ENCODE peak calls at places on chromosomes 7 and 10, in ten cellular contexts. One of them, this sample, is unnamed.

GRCh38 chr10:59181668-59182067 is 5.2 kb downstream of the PHYHIPL start:
- DNase-seq in stimulated activated CD4-positive, alpha-beta T cell treated with anti-CD3 and anti-CD28 coated beads, TNF-alpha, amount 100 ng/mL, for 48 hours: no peak
- DNase-seq in transverse colon: no peak
- DNase-seq in activated T-cell treated with anti-CD3 and anti-CD28 coated beads, Interleukin-2, amount 50 U/mL, for 48 hours: no peak
- DNase-seq in fibroblast of lung: peak
- DNase-seq in HS-5: peak
- DNase-seq in GM20000: peak
- DNase-seq in NCI-H2081: peak
- DNase-seq in NCI-H1105 treated with DMSO at 0.1 percent for 48 hours: peak
- DNase-seq in GF-D8: no peak
- DNase-seq in this sample: peak

GRCh38 chr10:31581741-31582323 is 262.8 kb downstream of the ZEB1 start:
- DNase-seq in stimulated activated CD4-positive, alpha-beta T cell treated with anti-CD3 and anti-CD28 coated beads, TNF-alpha, amount 100 ng/mL, for 48 hours: no peak
- DNase-seq in transverse colon: no peak
- DNase-seq in activated T-cell treated with anti-CD3 and anti-CD28 coated beads, Interleukin-2, amount 50 U/mL, for 48 hours: no peak
- DNase-seq in fibroblast of lung: no peak
- DNase-seq in HS-5: no peak
- DNase-seq in GM20000: peak
- DNase-seq in NCI-H2081: no peak
- DNase-seq in NCI-H1105 treated with DMSO at 0.1 percent for 48 hours: no peak
- DNase-seq in GF-D8: peak
- DNase-seq in this sample: no peak

GRCh38 chr10:20853276-20853675 is 43.8 kb downstream of the NEBL start:
- DNase-seq in stimulated activated CD4-positive, alpha-beta T cell treated with anti-CD3 and anti-CD28 coated beads, TNF-alpha, amount 100 ng/mL, for 48 hours: no peak
- DNase-seq in transverse colon: no peak
- DNase-seq in activated T-cell treated with anti-CD3 and anti-CD28 coated beads, Interleukin-2, amount 50 U/mL, for 48 hours: no peak
- DNase-seq in fibroblast of lung: no peak
- DNase-seq in HS-5: no peak
- DNase-seq in GM20000: no peak
- DNase-seq in NCI-H2081: no peak
- DNase-seq in NCI-H1105 treated with DMSO at 0.1 percent for 48 hours: no peak
- DNase-seq in GF-D8: no peak
- DNase-seq in this sample: no peak

GRCh38 chr10:3907514-3907913 is 122.5 kb upstream of the KLF6 start:
- DNase-seq in stimulated activated CD4-positive, alpha-beta T cell treated with anti-CD3 and anti-CD28 coated beads, TNF-alpha, amount 100 ng/mL, for 48 hours: no peak
- DNase-seq in transverse colon: no peak
- DNase-seq in activated T-cell treated with anti-CD3 and anti-CD28 coated beads, Interleukin-2, amount 50 U/mL, for 48 hours: no peak
- DNase-seq in fibroblast of lung: peak
- DNase-seq in HS-5: no peak
- DNase-seq in GM20000: no peak
- DNase-seq in NCI-H2081: no peak
- DNase-seq in NCI-H1105 treated with DMSO at 0.1 percent for 48 hours: no peak
- DNase-seq in GF-D8: no peak
- DNase-seq in this sample: no peak

GRCh38 chr10:7605565-7606295 is 61.0 kb downstream of the ITIH5 start:
- DNase-seq in stimulated activated CD4-positive, alpha-beta T cell treated with anti-CD3 and anti-CD28 coated beads, TNF-alpha, amount 100 ng/mL, for 48 hours: no peak
- DNase-seq in transverse colon: no peak
- DNase-seq in activated T-cell treated with anti-CD3 and anti-CD28 coated beads, Interleukin-2, amount 50 U/mL, for 48 hours: no peak
- DNase-seq in fibroblast of lung: no peak
- DNase-seq in HS-5: no peak
- DNase-seq in GM20000: no peak
- DNase-seq in NCI-H2081: no peak
- DNase-seq in NCI-H1105 treated with DMSO at 0.1 percent for 48 hours: no peak
- DNase-seq in GF-D8: no peak
- DNase-seq in this sample: no peak

GRCh38 chr10:102645388-102645740 is 1.1 kb downstream of the TRIM8 start:
- DNase-seq in stimulated activated CD4-positive, alpha-beta T cell treated with anti-CD3 and anti-CD28 coated beads, TNF-alpha, amount 100 ng/mL, for 48 hours: no peak
- DNase-seq in transverse colon: peak
- DNase-seq in activated T-cell treated with anti-CD3 and anti-CD28 coated beads, Interleukin-2, amount 50 U/mL, for 48 hours: no peak
- DNase-seq in fibroblast of lung: peak
- DNase-seq in HS-5: peak
- DNase-seq in GM20000: no peak
- DNase-seq in NCI-H2081: peak
- DNase-seq in NCI-H1105 treated with DMSO at 0.1 percent for 48 hours: peak
- DNase-seq in GF-D8: no peak
- DNase-seq in this sample: no peak

GRCh38 chr7:29866490-29866930 is 60.2 kb downstream of the WIPF3 start:
- DNase-seq in stimulated activated CD4-positive, alpha-beta T cell treated with anti-CD3 and anti-CD28 coated beads, TNF-alpha, amount 100 ng/mL, for 48 hours: no peak
- DNase-seq in transverse colon: no peak
- DNase-seq in activated T-cell treated with anti-CD3 and anti-CD28 coated beads, Interleukin-2, amount 50 U/mL, for 48 hours: no peak
- DNase-seq in fibroblast of lung: peak
- DNase-seq in HS-5: no peak
- DNase-seq in GM20000: no peak
- DNase-seq in NCI-H2081: peak
- DNase-seq in NCI-H1105 treated with DMSO at 0.1 percent for 48 hours: no peak
- DNase-seq in GF-D8: peak
- DNase-seq in this sample: no peak

GRCh38 chr7:44320141-44320540 is 5.3 kb downstream of the CAMK2B start:
- DNase-seq in stimulated activated CD4-positive, alpha-beta T cell treated with anti-CD3 and anti-CD28 coated beads, TNF-alpha, amount 100 ng/mL, for 48 hours: no peak
- DNase-seq in transverse colon: no peak
- DNase-seq in activated T-cell treated with anti-CD3 and anti-CD28 coated beads, Interleukin-2, amount 50 U/mL, for 48 hours: no peak
- DNase-seq in fibroblast of lung: no peak
- DNase-seq in HS-5: no peak
- DNase-seq in GM20000: no peak
- DNase-seq in NCI-H2081: no peak
- DNase-seq in NCI-H1105 treated with DMSO at 0.1 percent for 48 hours: no peak
- DNase-seq in GF-D8: no peak
- DNase-seq in this sample: no peak

GRCh38 chr7:1274876-1275684 is 42.4 kb downstream of the UNCX start:
- DNase-seq in stimulated activated CD4-positive, alpha-beta T cell treated with anti-CD3 and anti-CD28 coated beads, TNF-alpha, amount 100 ng/mL, for 48 hours: no peak
- DNase-seq in transverse colon: no peak
- DNase-seq in activated T-cell treated with anti-CD3 and anti-CD28 coated beads, Interleukin-2, amount 50 U/mL, for 48 hours: no peak
- DNase-seq in fibroblast of lung: no peak
- DNase-seq in HS-5: no peak
- DNase-seq in GM20000: no peak
- DNase-seq in NCI-H2081: no peak
- DNase-seq in NCI-H1105 treated with DMSO at 0.1 percent for 48 hours: no peak
- DNase-seq in GF-D8: no peak
- DNase-seq in this sample: no peak

GRCh38 chr7:17696422-17696821 is 243.9 kb downstream of the SNX13 start:
- DNase-seq in stimulated activated CD4-positive, alpha-beta T cell treated with anti-CD3 and anti-CD28 coated beads, TNF-alpha, amount 100 ng/mL, for 48 hours: no peak
- DNase-seq in transverse colon: peak
- DNase-seq in activated T-cell treated with anti-CD3 and anti-CD28 coated beads, Interleukin-2, amount 50 U/mL, for 48 hours: no peak
- DNase-seq in fibroblast of lung: peak
- DNase-seq in HS-5: peak
- DNase-seq in GM20000: no peak
- DNase-seq in NCI-H2081: no peak
- DNase-seq in NCI-H1105 treated with DMSO at 0.1 percent for 48 hours: no peak
- DNase-seq in GF-D8: no peak
- DNase-seq in this sample: peak

GRCh38 chr7:69105092-69105491 is 493.2 kb upstream of the AUTS2 start:
- DNase-seq in stimulated activated CD4-positive, alpha-beta T cell treated with anti-CD3 and anti-CD28 coated beads, TNF-alpha, amount 100 ng/mL, for 48 hours: no peak
- DNase-seq in transverse colon: no peak
- DNase-seq in activated T-cell treated with anti-CD3 and anti-CD28 coated beads, Interleukin-2, amount 50 U/mL, for 48 hours: no peak
- DNase-seq in fibroblast of lung: peak
- DNase-seq in HS-5: no peak
- DNase-seq in GM20000: no peak
- DNase-seq in NCI-H2081: no peak
- DNase-seq in NCI-H1105 treated with DMSO at 0.1 percent for 48 hours: no peak
- DNase-seq in GF-D8: no peak
- DNase-seq in this sample: peak

GRCh38 chr7:23347007-23347681 is 48.0 kb downstream of the MALSU1 start:
- DNase-seq in stimulated activated CD4-positive, alpha-beta T cell treated with anti-CD3 and anti-CD28 coated beads, TNF-alpha, amount 100 ng/mL, for 48 hours: no peak
- DNase-seq in transverse colon: no peak
- DNase-seq in activated T-cell treated with anti-CD3 and anti-CD28 coated beads, Interleukin-2, amount 50 U/mL, for 48 hours: no peak
- DNase-seq in fibroblast of lung: peak
- DNase-seq in HS-5: no peak
- DNase-seq in GM20000: no peak
- DNase-seq in NCI-H2081: no peak
- DNase-seq in NCI-H1105 treated with DMSO at 0.1 percent for 48 hours: no peak
- DNase-seq in GF-D8: no peak
- DNase-seq in this sample: no peak

GRCh38 chr10:75977146-75977545 is 545.7 kb downstream of the LRMDA start:
- DNase-seq in stimulated activated CD4-positive, alpha-beta T cell treated with anti-CD3 and anti-CD28 coated beads, TNF-alpha, amount 100 ng/mL, for 48 hours: no peak
- DNase-seq in transverse colon: no peak
- DNase-seq in activated T-cell treated with anti-CD3 and anti-CD28 coated beads, Interleukin-2, amount 50 U/mL, for 48 hours: no peak
- DNase-seq in fibroblast of lung: no peak
- DNase-seq in HS-5: no peak
- DNase-seq in GM20000: no peak
- DNase-seq in NCI-H2081: peak
- DNase-seq in NCI-H1105 treated with DMSO at 0.1 percent for 48 hours: peak
- DNase-seq in GF-D8: no peak
- DNase-seq in this sample: no peak

GRCh38 chr10:132292972-132293415 is 14.8 kb downstream of the STK32C start:
- DNase-seq in stimulated activated CD4-positive, alpha-beta T cell treated with anti-CD3 and anti-CD28 coated beads, TNF-alpha, amount 100 ng/mL, for 48 hours: no peak
- DNase-seq in transverse colon: peak
- DNase-seq in activated T-cell treated with anti-CD3 and anti-CD28 coated beads, Interleukin-2, amount 50 U/mL, for 48 hours: no peak
- DNase-seq in fibroblast of lung: peak
- DNase-seq in HS-5: no peak
- DNase-seq in GM20000: no peak
- DNase-seq in NCI-H2081: peak
- DNase-seq in NCI-H1105 treated with DMSO at 0.1 percent for 48 hours: no peak
- DNase-seq in GF-D8: no peak
- DNase-seq in this sample: no peak

GRCh38 chr10:43249151-43249961 is 17.5 kb downstream of the RASGEF1A start:
- DNase-seq in stimulated activated CD4-positive, alpha-beta T cell treated with anti-CD3 and anti-CD28 coated beads, TNF-alpha, amount 100 ng/mL, for 48 hours: no peak
- DNase-seq in transverse colon: no peak
- DNase-seq in activated T-cell treated with anti-CD3 and anti-CD28 coated beads, Interleukin-2, amount 50 U/mL, for 48 hours: peak
- DNase-seq in fibroblast of lung: no peak
- DNase-seq in HS-5: no peak
- DNase-seq in GM20000: no peak
- DNase-seq in NCI-H2081: no peak
- DNase-seq in NCI-H1105 treated with DMSO at 0.1 percent for 48 hours: no peak
- DNase-seq in GF-D8: no peak
- DNase-seq in this sample: no peak

GRCh38 chr10:64159910-64160872 is 639.0 kb downstream of the REEP3 start:
- DNase-seq in stimulated activated CD4-positive, alpha-beta T cell treated with anti-CD3 and anti-CD28 coated beads, TNF-alpha, amount 100 ng/mL, for 48 hours: no peak
- DNase-seq in transverse colon: no peak
- DNase-seq in activated T-cell treated with anti-CD3 and anti-CD28 coated beads, Interleukin-2, amount 50 U/mL, for 48 hours: no peak
- DNase-seq in fibroblast of lung: no peak
- DNase-seq in HS-5: no peak
- DNase-seq in GM20000: no peak
- DNase-seq in NCI-H2081: no peak
- DNase-seq in NCI-H1105 treated with DMSO at 0.1 percent for 48 hours: no peak
- DNase-seq in GF-D8: no peak
- DNase-seq in this sample: no peak

GRCh38 chr10:61136151-61136550 is 192.2 kb upstream of the RHOBTB1 start:
- DNase-seq in stimulated activated CD4-positive, alpha-beta T cell treated with anti-CD3 and anti-CD28 coated beads, TNF-alpha, amount 100 ng/mL, for 48 hours: no peak
- DNase-seq in transverse colon: no peak
- DNase-seq in activated T-cell treated with anti-CD3 and anti-CD28 coated beads, Interleukin-2, amount 50 U/mL, for 48 hours: no peak
- DNase-seq in fibroblast of lung: peak
- DNase-seq in HS-5: peak
- DNase-seq in GM20000: no peak
- DNase-seq in NCI-H2081: no peak
- DNase-seq in NCI-H1105 treated with DMSO at 0.1 percent for 48 hours: no peak
- DNase-seq in GF-D8: no peak
- DNase-seq in this sample: no peak

GRCh38 chr7:157432957-157433576 is 96.3 kb downstream of the DNAJB6 start:
- DNase-seq in stimulated activated CD4-positive, alpha-beta T cell treated with anti-CD3 and anti-CD28 coated beads, TNF-alpha, amount 100 ng/mL, for 48 hours: peak
- DNase-seq in transverse colon: peak
- DNase-seq in activated T-cell treated with anti-CD3 and anti-CD28 coated beads, Interleukin-2, amount 50 U/mL, for 48 hours: peak
- DNase-seq in fibroblast of lung: peak
- DNase-seq in HS-5: peak
- DNase-seq in GM20000: peak
- DNase-seq in NCI-H2081: peak
- DNase-seq in NCI-H1105 treated with DMSO at 0.1 percent for 48 hours: peak
- DNase-seq in GF-D8: no peak
- DNase-seq in this sample: no peak

GRCh38 chr7:10672186-10672585 is 301.5 kb upstream of the PHF14 start:
- DNase-seq in stimulated activated CD4-positive, alpha-beta T cell treated with anti-CD3 and anti-CD28 coated beads, TNF-alpha, amount 100 ng/mL, for 48 hours: no peak
- DNase-seq in transverse colon: no peak
- DNase-seq in activated T-cell treated with anti-CD3 and anti-CD28 coated beads, Interleukin-2, amount 50 U/mL, for 48 hours: no peak
- DNase-seq in fibroblast of lung: no peak
- DNase-seq in HS-5: no peak
- DNase-seq in GM20000: no peak
- DNase-seq in NCI-H2081: no peak
- DNase-seq in NCI-H1105 treated with DMSO at 0.1 percent for 48 hours: no peak
- DNase-seq in GF-D8: no peak
- DNase-seq in this sample: no peak

GRCh38 chr7:115146148-115146547 is 224.3 kb downstream of the MDFIC start:
- DNase-seq in stimulated activated CD4-positive, alpha-beta T cell treated with anti-CD3 and anti-CD28 coated beads, TNF-alpha, amount 100 ng/mL, for 48 hours: no peak
- DNase-seq in transverse colon: no peak
- DNase-seq in activated T-cell treated with anti-CD3 and anti-CD28 coated beads, Interleukin-2, amount 50 U/mL, for 48 hours: no peak
- DNase-seq in fibroblast of lung: no peak
- DNase-seq in HS-5: no peak
- DNase-seq in GM20000: no peak
- DNase-seq in NCI-H2081: no peak
- DNase-seq in NCI-H1105 treated with DMSO at 0.1 percent for 48 hours: no peak
- DNase-seq in GF-D8: no peak
- DNase-seq in this sample: peak

GRCh38 chr7:128032605-128033235 is 1.5 kb upstream of the LRRC4 start:
- DNase-seq in stimulated activated CD4-positive, alpha-beta T cell treated with anti-CD3 and anti-CD28 coated beads, TNF-alpha, amount 100 ng/mL, for 48 hours: no peak
- DNase-seq in transverse colon: no peak
- DNase-seq in activated T-cell treated with anti-CD3 and anti-CD28 coated beads, Interleukin-2, amount 50 U/mL, for 48 hours: peak
- DNase-seq in fibroblast of lung: peak
- DNase-seq in HS-5: no peak
- DNase-seq in GM20000: peak
- DNase-seq in NCI-H2081: no peak
- DNase-seq in NCI-H1105 treated with DMSO at 0.1 percent for 48 hours: no peak
- DNase-seq in GF-D8: no peak
- DNase-seq in this sample: no peak

GRCh38 chr7:141701489-141702046 is 398 bp downstream of the DENND11 start:
- DNase-seq in stimulated activated CD4-positive, alpha-beta T cell treated with anti-CD3 and anti-CD28 coated beads, TNF-alpha, amount 100 ng/mL, for 48 hours: peak
- DNase-seq in transverse colon: peak
- DNase-seq in activated T-cell treated with anti-CD3 and anti-CD28 coated beads, Interleukin-2, amount 50 U/mL, for 48 hours: peak
- DNase-seq in fibroblast of lung: peak
- DNase-seq in HS-5: no peak
- DNase-seq in GM20000: peak
- DNase-seq in NCI-H2081: peak
- DNase-seq in NCI-H1105 treated with DMSO at 0.1 percent for 48 hours: peak
- DNase-seq in GF-D8: peak
- DNase-seq in this sample: no peak

GRCh38 chr7:142104550-142105527 is 6.7 kb upstream of the MGAM2 start:
- DNase-seq in stimulated activated CD4-positive, alpha-beta T cell treated with anti-CD3 and anti-CD28 coated beads, TNF-alpha, amount 100 ng/mL, for 48 hours: no peak
- DNase-seq in transverse colon: peak
- DNase-seq in activated T-cell treated with anti-CD3 and anti-CD28 coated beads, Interleukin-2, amount 50 U/mL, for 48 hours: no peak
- DNase-seq in fibroblast of lung: no peak
- DNase-seq in HS-5: peak
- DNase-seq in GM20000: no peak
- DNase-seq in NCI-H2081: no peak
- DNase-seq in NCI-H1105 treated with DMSO at 0.1 percent for 48 hours: no peak
- DNase-seq in GF-D8: peak
- DNase-seq in this sample: peak

GRCh38 chr7:24574365-24574764 is 1.1 kb downstream of the PALS2 start:
- DNase-seq in stimulated activated CD4-positive, alpha-beta T cell treated with anti-CD3 and anti-CD28 coated beads, TNF-alpha, amount 100 ng/mL, for 48 hours: no peak
- DNase-seq in transverse colon: no peak
- DNase-seq in activated T-cell treated with anti-CD3 and anti-CD28 coated beads, Interleukin-2, amount 50 U/mL, for 48 hours: no peak
- DNase-seq in fibroblast of lung: peak
- DNase-seq in HS-5: no peak
- DNase-seq in GM20000: no peak
- DNase-seq in NCI-H2081: no peak
- DNase-seq in NCI-H1105 treated with DMSO at 0.1 percent for 48 hours: no peak
- DNase-seq in GF-D8: no peak
- DNase-seq in this sample: no peak

GRCh38 chr7:82838314-82838713 is 324.4 kb downstream of the PCLO start:
- DNase-seq in stimulated activated CD4-positive, alpha-beta T cell treated with anti-CD3 and anti-CD28 coated beads, TNF-alpha, amount 100 ng/mL, for 48 hours: no peak
- DNase-seq in transverse colon: no peak
- DNase-seq in activated T-cell treated with anti-CD3 and anti-CD28 coated beads, Interleukin-2, amount 50 U/mL, for 48 hours: no peak
- DNase-seq in fibroblast of lung: no peak
- DNase-seq in HS-5: no peak
- DNase-seq in GM20000: no peak
- DNase-seq in NCI-H2081: no peak
- DNase-seq in NCI-H1105 treated with DMSO at 0.1 percent for 48 hours: no peak
- DNase-seq in GF-D8: no peak
- DNase-seq in this sample: no peak

GRCh38 chr7:80151274-80151665 is 16.6 kb downstream of the GNAI1 start:
- DNase-seq in stimulated activated CD4-positive, alpha-beta T cell treated with anti-CD3 and anti-CD28 coated beads, TNF-alpha, amount 100 ng/mL, for 48 hours: peak
- DNase-seq in transverse colon: no peak
- DNase-seq in activated T-cell treated with anti-CD3 and anti-CD28 coated beads, Interleukin-2, amount 50 U/mL, for 48 hours: peak
- DNase-seq in fibroblast of lung: peak
- DNase-seq in HS-5: no peak
- DNase-seq in GM20000: no peak
- DNase-seq in NCI-H2081: no peak
- DNase-seq in NCI-H1105 treated with DMSO at 0.1 percent for 48 hours: no peak
- DNase-seq in GF-D8: no peak
- DNase-seq in this sample: peak

GRCh38 chr7:22348379-22348778 is 8.6 kb downstream of the RAPGEF5 start:
- DNase-seq in stimulated activated CD4-positive, alpha-beta T cell treated with anti-CD3 and anti-CD28 coated beads, TNF-alpha, amount 100 ng/mL, for 48 hours: no peak
- DNase-seq in transverse colon: no peak
- DNase-seq in activated T-cell treated with anti-CD3 and anti-CD28 coated beads, Interleukin-2, amount 50 U/mL, for 48 hours: no peak
- DNase-seq in fibroblast of lung: peak
- DNase-seq in HS-5: no peak
- DNase-seq in GM20000: no peak
- DNase-seq in NCI-H2081: no peak
- DNase-seq in NCI-H1105 treated with DMSO at 0.1 percent for 48 hours: no peak
- DNase-seq in GF-D8: no peak
- DNase-seq in this sample: no peak